ENCODE peak calls at places on chromosomes 11 and 22, in seven cellular contexts. One of them, this sample, is unnamed.

GRCh38 chr22:44385781-44386180 is 73.0 kb upstream of the SHISAL1 start:
- DNase-seq in epithelial cell of proximal tubule: no peak
- DNase-seq in GM12865: no peak
- DNase-seq in neural progenitor cell: no peak
- DNase-seq in fibroblast of mammary gland: no peak
- DNase-seq in tibial nerve: no peak
- DNase-seq in lower leg skin: no peak
- DNase-seq in this sample: no peak

GRCh38 chr11:59102259-59102765 is 4.7 kb upstream of the FAM111B start:
- DNase-seq in neural progenitor cell: peak
- DNase-seq in lower leg skin: peak
- DNase-seq in fibroblast of mammary gland: peak
- DNase-seq in tibial nerve: peak
- DNase-seq in GM12865: peak
- DNase-seq in epithelial cell of proximal tubule: no peak
- DNase-seq in this sample: no peak

GRCh38 chr11:4636962-4637661 is at the start of gene OR51D1:
- DNase-seq in epithelial cell of proximal tubule: peak
- DNase-seq in lower leg skin: peak
- DNase-seq in GM12865: peak
- DNase-seq in neural progenitor cell: peak
- DNase-seq in fibroblast of mammary gland: peak
- DNase-seq in tibial nerve: peak
- DNase-seq in this sample: peak

GRCh38 chr11:78549624-78550409 is 24.8 kb downstream of the NARS2 start:
- DNase-seq in tibial nerve: no peak
- DNase-seq in GM12865: no peak
- DNase-seq in neural progenitor cell: peak
- DNase-seq in epithelial cell of proximal tubule: no peak
- DNase-seq in lower leg skin: no peak
- DNase-seq in fibroblast of mammary gland: no peak
- DNase-seq in this sample: no peak

GRCh38 chr22:26663374-26663923 is 6.1 kb downstream of the MIAT start:
- DNase-seq in neural progenitor cell: no peak
- DNase-seq in tibial nerve: no peak
- DNase-seq in fibroblast of mammary gland: no peak
- DNase-seq in epithelial cell of proximal tubule: no peak
- DNase-seq in lower leg skin: no peak
- DNase-seq in GM12865: no peak
- DNase-seq in this sample: no peak

GRCh38 chr11:123799438-123799837 is 6.7 kb downstream of the OR6M1 start:
- DNase-seq in lower leg skin: no peak
- DNase-seq in tibial nerve: no peak
- DNase-seq in neural progenitor cell: no peak
- DNase-seq in epithelial cell of proximal tubule: no peak
- DNase-seq in fibroblast of mammary gland: no peak
- DNase-seq in GM12865: no peak
- DNase-seq in this sample: no peak

GRCh38 chr22:26777402-26777801 is 120.0 kb downstream of the MIAT start:
- DNase-seq in fibroblast of mammary gland: no peak
- DNase-seq in GM12865: no peak
- DNase-seq in neural progenitor cell: no peak
- DNase-seq in epithelial cell of proximal tubule: no peak
- DNase-seq in tibial nerve: no peak
- DNase-seq in lower leg skin: peak
- DNase-seq in this sample: no peak

GRCh38 chr11:14408612-14409011 is 49.6 kb upstream of the RRAS2 start:
- DNase-seq in fibroblast of mammary gland: no peak
- DNase-seq in tibial nerve: no peak
- DNase-seq in GM12865: no peak
- DNase-seq in neural progenitor cell: no peak
- DNase-seq in lower leg skin: no peak
- DNase-seq in epithelial cell of proximal tubule: no peak
- DNase-seq in this sample: no peak

GRCh38 chr11:70448983-70449567 is 50.7 kb downstream of the CTTN start:
- DNase-seq in epithelial cell of proximal tubule: no peak
- DNase-seq in fibroblast of mammary gland: no peak
- DNase-seq in lower leg skin: no peak
- DNase-seq in GM12865: no peak
- DNase-seq in tibial nerve: no peak
- DNase-seq in neural progenitor cell: no peak
- DNase-seq in this sample: no peak

GRCh38 chr11:133146697-133147306 is 385.5 kb downstream of the OPCML start:
- DNase-seq in GM12865: no peak
- DNase-seq in tibial nerve: no peak
- DNase-seq in neural progenitor cell: no peak
- DNase-seq in epithelial cell of proximal tubule: no peak
- DNase-seq in fibroblast of mammary gland: no peak
- DNase-seq in lower leg skin: no peak
- DNase-seq in this sample: no peak

GRCh38 chr11:19597194-19597593 is 115.4 kb upstream of the NAV2 start:
- DNase-seq in neural progenitor cell: no peak
- DNase-seq in fibroblast of mammary gland: peak
- DNase-seq in epithelial cell of proximal tubule: no peak
- DNase-seq in GM12865: no peak
- DNase-seq in lower leg skin: no peak
- DNase-seq in tibial nerve: no peak
- DNase-seq in this sample: no peak

GRCh38 chr22:31508536-31508935 is 12.2 kb downstream of the SFI1 start:
- DNase-seq in epithelial cell of proximal tubule: no peak
- DNase-seq in neural progenitor cell: no peak
- DNase-seq in fibroblast of mammary gland: no peak
- DNase-seq in GM12865: no peak
- DNase-seq in tibial nerve: no peak
- DNase-seq in lower leg skin: no peak
- DNase-seq in this sample: no peak

GRCh38 chr11:130425156-130425555 is 3.3 kb downstream of the ADAMTS8 start:
- DNase-seq in tibial nerve: no peak
- DNase-seq in fibroblast of mammary gland: no peak
- DNase-seq in epithelial cell of proximal tubule: no peak
- DNase-seq in neural progenitor cell: no peak
- DNase-seq in GM12865: no peak
- DNase-seq in lower leg skin: no peak
- DNase-seq in this sample: no peak

GRCh38 chr11:47430524-47430923 is 4.3 kb upstream of the PSMC3 start:
- DNase-seq in fibroblast of mammary gland: no peak
- DNase-seq in epithelial cell of proximal tubule: no peak
- DNase-seq in lower leg skin: no peak
- DNase-seq in GM12865: no peak
- DNase-seq in tibial nerve: no peak
- DNase-seq in neural progenitor cell: no peak
- DNase-seq in this sample: peak

GRCh38 chr22:45200230-45200629 is 36.5 kb downstream of the NUP50 start:
- DNase-seq in fibroblast of mammary gland: no peak
- DNase-seq in epithelial cell of proximal tubule: no peak
- DNase-seq in lower leg skin: no peak
- DNase-seq in neural progenitor cell: no peak
- DNase-seq in tibial nerve: no peak
- DNase-seq in GM12865: no peak
- DNase-seq in this sample: no peak

GRCh38 chr11:34916810-34917780 is 677 bp downstream of the PDHX start:
- DNase-seq in fibroblast of mammary gland: peak
- DNase-seq in tibial nerve: no peak
- DNase-seq in neural progenitor cell: no peak
- DNase-seq in epithelial cell of proximal tubule: no peak
- DNase-seq in lower leg skin: no peak
- DNase-seq in GM12865: no peak
- DNase-seq in this sample: no peak

GRCh38 chr11:126029805-126030204 is 32.9 kb downstream of the CDON start:
- DNase-seq in lower leg skin: no peak
- DNase-seq in fibroblast of mammary gland: no peak
- DNase-seq in epithelial cell of proximal tubule: no peak
- DNase-seq in GM12865: no peak
- DNase-seq in tibial nerve: no peak
- DNase-seq in neural progenitor cell: no peak
- DNase-seq in this sample: no peak

GRCh38 chr11:94749367-94749766 is 18.8 kb upstream of the AMOTL1 start:
- DNase-seq in tibial nerve: no peak
- DNase-seq in lower leg skin: no peak
- DNase-seq in epithelial cell of proximal tubule: no peak
- DNase-seq in GM12865: no peak
- DNase-seq in fibroblast of mammary gland: no peak
- DNase-seq in neural progenitor cell: no peak
- DNase-seq in this sample: no peak

GRCh38 chr11:94753630-94754029 is 14.5 kb upstream of the AMOTL1 start:
- DNase-seq in GM12865: no peak
- DNase-seq in fibroblast of mammary gland: no peak
- DNase-seq in epithelial cell of proximal tubule: no peak
- DNase-seq in neural progenitor cell: no peak
- DNase-seq in tibial nerve: no peak
- DNase-seq in lower leg skin: no peak
- DNase-seq in this sample: no peak

GRCh38 chr11:94751216-94751612 is 16.9 kb upstream of the AMOTL1 start:
- DNase-seq in GM12865: no peak
- DNase-seq in epithelial cell of proximal tubule: no peak
- DNase-seq in neural progenitor cell: no peak
- DNase-seq in fibroblast of mammary gland: no peak
- DNase-seq in tibial nerve: peak
- DNase-seq in lower leg skin: no peak
- DNase-seq in this sample: no peak

GRCh38 chr11:94750319-94751215 is 17.6 kb upstream of the AMOTL1 start:
- DNase-seq in fibroblast of mammary gland: no peak
- DNase-seq in GM12865: no peak
- DNase-seq in neural progenitor cell: no peak
- DNase-seq in tibial nerve: no peak
- DNase-seq in epithelial cell of proximal tubule: no peak
- DNase-seq in lower leg skin: no peak
- DNase-seq in this sample: no peak

DNA sequence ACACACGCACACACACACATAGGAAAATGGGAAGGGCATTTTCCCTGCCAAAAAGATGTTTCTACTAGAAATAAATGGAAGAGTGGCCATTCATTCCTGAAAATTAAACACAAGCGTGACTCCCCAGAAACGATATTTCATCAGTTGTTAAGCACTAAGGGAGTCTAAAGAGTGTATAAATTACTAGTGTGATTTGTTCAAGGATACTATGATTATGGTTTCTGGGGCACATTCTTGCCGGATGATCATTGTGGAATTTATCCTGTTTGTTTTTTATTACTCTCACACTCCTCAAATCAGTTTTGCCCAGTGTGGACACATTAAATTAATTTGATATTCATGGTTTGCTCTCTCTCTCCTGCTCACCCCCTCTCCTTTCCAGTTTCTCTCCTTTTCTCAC is 16.4 kb upstream of the AMOTL1 start:
- DNase-seq in neural progenitor cell: no peak
- DNase-seq in lower leg skin: no peak
- DNase-seq in tibial nerve: no peak
- DNase-seq in epithelial cell of proximal tubule: no peak
- DNase-seq in GM12865: no peak
- DNase-seq in fibroblast of mammary gland: no peak
- DNase-seq in this sample: no peak
- H3K4me3 ChIP-seq in neural progenitor cell: no peak
- H3K4me3 ChIP-seq in lower leg skin: no peak
- H3K4me3 ChIP-seq in tibial nerve: no peak
- H3K4me3 ChIP-seq in epithelial cell of proximal tubule: no peak
- H3K4me3 ChIP-seq in GM12865: no peak
- H3K4me3 ChIP-seq in fibroblast of mammary gland: no peak
- H3K4me3 ChIP-seq in this sample: no peak

GRCh38 chr22:30309981-30310672 is 16.6 kb downstream of the TBC1D10A start:
- DNase-seq in epithelial cell of proximal tubule: peak
- DNase-seq in GM12865: peak
- DNase-seq in lower leg skin: peak
- DNase-seq in neural progenitor cell: no peak
- DNase-seq in tibial nerve: peak
- DNase-seq in fibroblast of mammary gland: peak
- DNase-seq in this sample: peak
- H3K4me3 ChIP-seq in epithelial cell of proximal tubule: no peak
- H3K4me3 ChIP-seq in GM12865: no peak
- H3K4me3 ChIP-seq in lower leg skin: no peak
- H3K4me3 ChIP-seq in neural progenitor cell: no peak
- H3K4me3 ChIP-seq in tibial nerve: no peak
- H3K4me3 ChIP-seq in fibroblast of mammary gland: no peak
- H3K4me3 ChIP-seq in this sample: peak

DNA sequence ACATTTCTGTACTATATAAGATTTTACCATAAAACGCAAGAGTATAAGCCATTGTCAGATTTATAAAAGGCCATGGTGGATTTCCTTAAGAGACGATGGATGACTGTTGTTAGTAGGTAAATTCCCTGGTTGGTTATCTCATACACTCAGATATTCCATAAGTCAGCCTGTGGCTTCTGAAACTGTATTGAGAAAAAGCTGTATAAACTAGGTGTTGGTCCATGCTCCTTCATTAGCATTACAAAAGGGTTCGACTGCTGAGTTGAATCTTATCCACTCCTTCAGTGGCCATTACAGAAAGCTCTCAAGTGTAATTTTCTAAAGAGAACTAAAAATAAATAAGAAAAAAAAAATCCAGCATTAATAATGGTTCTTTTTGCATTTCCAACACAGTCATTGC is 5.3 kb downstream of the GRAP2 start:
- DNase-seq in neural progenitor cell: peak
- DNase-seq in lower leg skin: no peak
- DNase-seq in tibial nerve: no peak
- DNase-seq in GM12865: no peak
- DNase-seq in epithelial cell of proximal tubule: no peak
- DNase-seq in fibroblast of mammary gland: no peak
- DNase-seq in this sample: no peak
- H3K4me3 ChIP-seq in neural progenitor cell: no peak
- H3K4me3 ChIP-seq in lower leg skin: no peak
- H3K4me3 ChIP-seq in tibial nerve: no peak
- H3K4me3 ChIP-seq in GM12865: no peak
- H3K4me3 ChIP-seq in epithelial cell of proximal tubule: no peak
- H3K4me3 ChIP-seq in fibroblast of mammary gland: no peak
- H3K4me3 ChIP-seq in this sample: no peak

GRCh38 chr11:45405916-45406670 is 120.0 kb upstream of the SYT13 start:
- DNase-seq in neural progenitor cell: no peak
- DNase-seq in epithelial cell of proximal tubule: no peak
- DNase-seq in lower leg skin: no peak
- DNase-seq in GM12865: no peak
- DNase-seq in fibroblast of mammary gland: peak
- DNase-seq in tibial nerve: no peak
- DNase-seq in this sample: no peak

GRCh38 chr11:45395421-45395820 is 109.3 kb upstream of the SYT13 start:
- DNase-seq in lower leg skin: no peak
- DNase-seq in neural progenitor cell: no peak
- DNase-seq in GM12865: no peak
- DNase-seq in epithelial cell of proximal tubule: no peak
- DNase-seq in fibroblast of mammary gland: no peak
- DNase-seq in tibial nerve: no peak
- DNase-seq in this sample: no peak

GRCh38 chr11:45402049-45402630 is 116.0 kb upstream of the SYT13 start:
- DNase-seq in epithelial cell of proximal tubule: no peak
- DNase-seq in neural progenitor cell: no peak
- DNase-seq in tibial nerve: no peak
- DNase-seq in fibroblast of mammary gland: no peak
- DNase-seq in GM12865: no peak
- DNase-seq in lower leg skin: no peak
- DNase-seq in this sample: no peak

GRCh38 chr11:45399166-45399565 is 113.0 kb upstream of the SYT13 start:
- DNase-seq in epithelial cell of proximal tubule: no peak
- DNase-seq in lower leg skin: no peak
- DNase-seq in tibial nerve: no peak
- DNase-seq in GM12865: no peak
- DNase-seq in fibroblast of mammary gland: no peak
- DNase-seq in neural progenitor cell: no peak
- DNase-seq in this sample: no peak

DNA sequence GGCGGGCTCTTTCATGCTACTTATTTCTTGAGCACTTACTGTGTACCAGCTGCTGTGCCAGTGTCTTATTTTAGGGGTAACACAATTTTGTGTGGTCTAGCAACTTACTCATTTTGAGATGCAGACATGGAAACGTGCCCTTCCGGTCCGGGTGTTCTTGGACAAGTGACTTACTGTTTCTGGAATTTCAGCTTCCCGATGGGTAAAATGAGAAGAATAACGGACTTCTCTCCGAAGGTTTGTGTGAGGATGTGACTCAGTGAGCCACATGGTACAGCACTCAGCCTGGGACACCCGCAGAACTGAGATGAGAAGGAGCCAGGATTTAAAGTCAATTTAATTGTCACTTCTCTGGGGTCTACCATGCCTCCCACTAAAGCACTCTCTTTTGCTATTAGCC is 114.5 kb upstream of the SYT13 start:
- DNase-seq in GM12865: no peak
- DNase-seq in tibial nerve: no peak
- DNase-seq in neural progenitor cell: no peak
- DNase-seq in fibroblast of mammary gland: peak
- DNase-seq in epithelial cell of proximal tubule: no peak
- DNase-seq in lower leg skin: no peak
- DNase-seq in this sample: no peak
- H3K4me3 ChIP-seq in GM12865: no peak
- H3K4me3 ChIP-seq in tibial nerve: no peak
- H3K4me3 ChIP-seq in neural progenitor cell: no peak
- H3K4me3 ChIP-seq in fibroblast of mammary gland: no peak
- H3K4me3 ChIP-seq in epithelial cell of proximal tubule: no peak
- H3K4me3 ChIP-seq in lower leg skin: no peak
- H3K4me3 ChIP-seq in this sample: no peak